ENCODE peak calls at places on chromosomes 6 and 20, in nine cellular contexts. S, L, A, K, T, D, E, Y and P are unnamed samples.

GRCh38 chr6:18155273-18155863 is at the start of gene KDM1B:
- DNase-seq in L (no peak), E (peak), K (no peak), T (peak), D (no peak), S (peak), Y (peak), A (peak), P (peak)

GRCh38 chr20:10219452-10219791 is 792 bp downstream of the SNAP25 start:
- DNase-seq in A (peak), T (peak), D (peak), K (peak), L (peak), E (no peak), S (peak), Y (peak), P (peak)

GRCh38 chr6:109947001-109947400 is 31.1 kb upstream of the GPR6 start:
- DNase-seq in A (no peak), Y (no peak), D (no peak), T (no peak), S (no peak), E (no peak), K (no peak), L (no peak), P (no peak)

GRCh38 chr6:167150815-167151557 is 6.8 kb downstream of the GPR31 start:
- DNase-seq in L (no peak), K (no peak), Y (no peak), T (no peak), D (no peak), S (no peak), A (no peak), E (no peak), P (peak)

GRCh38 chr6:55794136-55794812 is 81.1 kb downstream of the BMP5 start:
- DNase-seq in D (no peak), L (no peak), A (no peak), K (no peak), T (no peak), S (no peak), E (no peak), Y (no peak), P (no peak)

GRCh38 chr6:149220882-149221773 is 96.4 kb upstream of the TAB2 start:
- DNase-seq in A (no peak), T (no peak), K (no peak), L (no peak), S (no peak), E (no peak), Y (no peak), D (no peak), P (no peak)

GRCh38 chr6:101666256-101666655 is 272.7 kb downstream of the GRIK2 start:
- DNase-seq in D (no peak), K (no peak), Y (peak), A (no peak), L (no peak), E (peak), T (no peak), S (peak), P (no peak)

GRCh38 chr6:43670623-43670986 is 17.0 kb downstream of the MRPS18A start:
- DNase-seq in D (no peak), T (no peak), A (no peak), E (no peak), K (no peak), L (no peak), S (no peak), Y (no peak), P (no peak)

GRCh38 chr6:2818593-2818992 is 23.1 kb downstream of the SERPINB1 start:
- DNase-seq in T (no peak), S (no peak), D (no peak), A (no peak), Y (no peak), E (no peak), L (no peak), K (peak), P (no peak)

GRCh38 chr20:47952165-47952564 is 166.9 kb upstream of the SULF2 start:
- DNase-seq in L (no peak), K (no peak), E (no peak), D (no peak), Y (no peak), S (no peak), A (no peak), T (no peak), P (no peak)

GRCh38 chr6:134517145-134517658 is 199.3 kb upstream of the SGK1 start:
- DNase-seq in T (peak), K (no peak), S (peak), E (no peak), L (peak), Y (peak), A (no peak), D (no peak), P (no peak)

GRCh38 chr20:14264869-14265268 is 72.5 kb downstream of the FLRT3 start:
- DNase-seq in K (no peak), T (no peak), E (peak), S (no peak), L (no peak), D (no peak), Y (no peak), A (no peak), P (no peak)

GRCh38 chr6:113377362-113377942 is 479.7 kb upstream of the MARCKS start:
- DNase-seq in T (no peak), Y (no peak), A (no peak), E (no peak), S (no peak), K (no peak), D (no peak), L (no peak), P (no peak)

GRCh38 chr6:3398755-3399671 is 57.8 kb downstream of the SLC22A23 start:
- DNase-seq in L (no peak), E (no peak), T (no peak), S (no peak), A (no peak), K (peak), Y (no peak), D (no peak), P (no peak)

GRCh38 chr6:148761532-148761951 is 14.7 kb downstream of the UST start:
- DNase-seq in Y (peak), L (no peak), K (peak), S (no peak), E (no peak), A (no peak), D (no peak), T (no peak), P (no peak)

GRCh38 chr20:41226426-41226825 is 89.1 kb downstream of the PLCG1 start:
- DNase-seq in D (no peak), Y (no peak), S (no peak), L (no peak), T (no peak), A (no peak), K (no peak), E (no peak), P (no peak)

GRCh38 chr6:83231146-83231545 is 38.0 kb downstream of the RWDD2A start:
- DNase-seq in D (no peak), A (no peak), L (no peak), K (no peak), Y (no peak), T (no peak), S (no peak), E (peak), P (no peak)

GRCh38 chr6:24495516-24495847 is 713 bp downstream of the ALDH5A1 start:
- DNase-seq in Y (peak), A (no peak), K (peak), L (peak), D (peak), T (peak), E (no peak), S (peak), P (peak)

GRCh38 chr6:116111552-116112528 is 11.2 kb downstream of the NT5DC1 start:
- DNase-seq in S (peak), A (no peak), Y (peak), D (peak), L (no peak), K (peak), T (no peak), E (no peak), P (no peak)

GRCh38 chr6:111973897-111974639 is 79.8 kb upstream of the CCN6 start:
- DNase-seq in E (no peak), L (no peak), Y (no peak), A (no peak), K (no peak), S (no peak), D (no peak), T (no peak), P (no peak)

GRCh38 chr20:49701313-49701731 is 12.4 kb downstream of the B4GALT5 start:
- DNase-seq in S (no peak), D (no peak), E (no peak), Y (no peak), L (no peak), K (no peak), A (no peak), T (no peak), P (no peak)

GRCh38 chr6:84762220-84762940 is 2.0 kb downstream of the TBX18 start:
- DNase-seq in S (no peak), K (no peak), Y (no peak), E (no peak), T (peak), D (no peak), A (no peak), L (no peak), P (no peak)

GRCh38 chr6:107816818-107817217 is 7.3 kb downstream of the SCML4 start:
- DNase-seq in K (no peak), T (no peak), Y (no peak), L (no peak), E (no peak), S (peak), D (no peak), A (no peak), P (no peak)

GRCh38 chr6:135962731-135963130 is 111.2 kb downstream of the PDE7B start:
- DNase-seq in Y (no peak), T (no peak), D (no peak), K (no peak), A (no peak), S (no peak), L (no peak), E (no peak), P (no peak)

GRCh38 chr6:119262612-119263011 is 86.9 kb downstream of the MAN1A1 start:
- DNase-seq in D (no peak), A (no peak), L (no peak), K (no peak), S (no peak), E (no peak), T (no peak), Y (no peak), P (no peak)

GRCh38 chr6:79436232-79436631 is 101.0 kb downstream of the LCA5 start:
- DNase-seq in A (no peak), K (no peak), Y (no peak), E (no peak), L (no peak), S (no peak), D (no peak), T (no peak), P (no peak)

GRCh38 chr20:17863577-17864292 is 104.9 kb downstream of the SNX5 start:
- DNase-seq in D (no peak), E (no peak), K (peak), A (no peak), T (no peak), L (peak), S (peak), Y (peak), P (no peak)

GRCh38 chr6:1641391-1641790 is 31.7 kb downstream of the FOXC1 start:
- DNase-seq in A (no peak), E (no peak), T (no peak), S (peak), Y (peak), K (no peak), L (peak), D (no peak), P (no peak)

GRCh38 chr20:25090492-25091429 is 8.8 kb upstream of the VSX1 start:
- DNase-seq in A (peak), K (peak), S (no peak), L (no peak), Y (peak), E (no peak), T (no peak), D (no peak), P (peak)

GRCh38 chr6:35258858-35259193 is 709 bp upstream of the ZNF76 start:
- DNase-seq in T (no peak), E (no peak), D (peak), K (no peak), A (no peak), Y (no peak), L (no peak), S (peak), P (peak)

GRCh38 chr6:81995548-81996289 is 243.2 kb upstream of the TENT5A start:
- DNase-seq in L (no peak), D (no peak), S (no peak), Y (peak), K (no peak), T (no peak), A (no peak), E (no peak), P (no peak)

GRCh38 chr20:44701116-44701865 is 13.9 kb upstream of the CCN5 start:
- DNase-seq in Y (no peak), K (no peak), E (no peak), S (no peak), T (peak), D (no peak), A (no peak), L (no peak), P (no peak)

GRCh38 chr20:40603057-40603651 is 85.9 kb downstream of the MAFB start:
- DNase-seq in Y (no peak), D (no peak), K (no peak), T (no peak), A (no peak), S (no peak), E (no peak), L (no peak), P (no peak)

GRCh38 chr20:64224344-64225165 is 31.0 kb upstream of the PCMTD2 start:
- DNase-seq in A (no peak), S (no peak), E (peak), T (peak), L (no peak), Y (peak), K (no peak), D (no peak), P (no peak)

GRCh38 chr6:37696841-37697735 is 595 bp downstream of the MDGA1 start:
- DNase-seq in S (peak), L (peak), Y (peak), D (peak), T (peak), K (no peak), E (no peak), A (no peak), P (peak)

GRCh38 chr6:11791354-11792107 is 12.9 kb upstream of the ADTRP start:
- DNase-seq in E (no peak), T (no peak), Y (no peak), K (no peak), A (no peak), L (no peak), S (no peak), D (no peak), P (no peak)

GRCh38 chr20:41408131-41408789 is 41.6 kb upstream of the EMILIN3 start:
- DNase-seq in K (peak), A (no peak), Y (no peak), L (no peak), T (no peak), E (no peak), D (no peak), S (no peak), P (no peak)

GRCh38 chr6:110618591-110619267 is 142.3 kb upstream of the SLC22A16 start:
- DNase-seq in S (no peak), D (no peak), T (no peak), A (no peak), Y (no peak), L (no peak), K (peak), E (no peak), P (no peak)

GRCh38 chr6:132764370-132764769 is 6.7 kb upstream of the VNN2 start:
- DNase-seq in E (peak), K (no peak), L (no peak), A (no peak), S (peak), Y (peak), T (peak), D (no peak), P (no peak)

DNA sequence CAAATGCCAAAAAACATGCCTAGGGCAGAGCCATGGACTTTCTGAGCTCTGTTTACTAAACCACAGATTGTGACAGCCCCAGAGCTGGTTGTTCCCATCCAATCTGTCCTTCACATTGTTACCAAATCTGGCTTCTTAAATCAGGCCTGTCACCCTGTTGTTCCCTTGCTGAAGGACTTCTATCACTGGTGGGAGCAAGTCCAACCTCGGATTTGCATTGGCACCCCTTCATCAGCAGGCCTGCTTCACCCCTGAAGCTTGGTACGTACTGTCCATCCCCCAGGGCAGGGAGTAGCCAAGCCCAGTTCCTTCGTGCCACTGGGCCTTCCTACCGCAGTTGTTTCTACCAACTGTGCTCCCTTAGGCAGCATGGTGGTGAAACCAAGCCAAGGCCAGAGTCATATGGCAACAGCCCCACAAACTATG is 357.3 kb upstream of the JARID2 start:
- DNase-seq in K (no peak), E (no peak), T (peak), L (no peak), Y (no peak), S (no peak), A (no peak), D (no peak), P (no peak)
- TF ChIP-seq CTCF in K (no peak), E (no peak), T (no peak), L (no peak), Y (no peak), S (no peak), A (no peak), D (no peak), P (no peak)

GRCh38 chr20:34708621-34709043 is 4.5 kb downstream of the TP53INP2 start:
- DNase-seq in T (peak), E (no peak), D (peak), S (peak), A (peak), L (peak), K (peak), Y (peak), P (peak)
- TF ChIP-seq CTCF in T (peak), E (peak), D (peak), S (peak), A (peak), L (peak), K (peak), Y (peak), P (peak)

DNA sequence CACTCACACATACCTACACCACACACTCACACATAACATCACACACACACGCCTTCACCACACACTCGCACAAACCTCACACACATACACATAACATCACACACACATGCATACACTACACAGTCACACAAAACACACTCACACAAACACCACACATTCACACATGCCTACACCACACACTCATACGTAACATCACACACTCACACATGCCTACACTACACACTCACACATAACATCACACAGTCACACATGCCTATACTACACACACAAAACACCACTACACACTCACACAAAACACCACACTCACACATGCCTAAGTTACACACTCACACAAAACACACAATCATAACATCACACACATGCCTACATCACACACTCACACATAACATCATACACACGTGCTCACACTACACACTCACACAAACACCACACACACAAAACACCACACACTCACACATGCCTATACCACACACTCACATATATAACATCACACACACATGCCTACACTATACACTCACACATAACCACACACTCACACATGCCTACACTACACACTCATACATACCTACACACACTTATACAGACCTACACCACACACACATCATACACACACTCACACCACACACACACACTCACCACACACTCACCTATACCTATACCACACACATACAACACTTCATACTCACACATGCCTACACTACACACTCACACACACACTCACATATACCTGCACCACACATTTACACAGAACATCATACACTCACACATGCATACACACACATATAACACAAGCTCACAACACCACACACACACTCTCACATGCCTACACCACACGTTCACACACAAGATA is 383.5 kb downstream of the C6orf118 start:
- DNase-seq in S (no peak), A (no peak), E (no peak), Y (no peak), T (no peak), D (no peak), L (no peak), K (no peak), P (no peak)
- TF ChIP-seq CTCF in S (no peak), A (no peak), E (no peak), Y (no peak), T (no peak), D (no peak), L (no peak), K (no peak), P (no peak)

DNA sequence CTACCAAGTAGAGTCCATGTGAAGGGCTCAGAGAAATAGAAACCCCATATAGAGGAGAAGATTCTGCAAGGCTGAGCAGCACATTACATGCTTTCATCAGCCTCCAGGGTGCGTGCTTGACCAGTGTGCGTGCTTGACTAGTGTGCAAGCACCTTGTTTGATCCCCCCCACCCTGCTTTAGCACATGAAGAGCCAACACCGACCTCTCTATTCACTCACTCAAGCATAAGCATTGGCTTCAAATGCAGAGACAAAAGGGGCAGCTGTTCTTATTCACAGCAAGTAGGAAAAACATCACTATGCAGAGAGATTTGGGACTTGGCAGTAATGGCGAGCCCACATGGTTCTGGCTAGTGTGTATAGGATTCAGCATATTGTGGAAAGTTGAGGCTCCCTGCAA is 278.7 kb upstream of the RNF217 start:
- DNase-seq in L (no peak), Y (no peak), K (no peak), E (no peak), S (no peak), T (no peak), D (no peak), A (no peak), P (no peak)
- TF ChIP-seq CTCF in L (no peak), Y (no peak), K (no peak), E (no peak), S (no peak), T (no peak), D (no peak), A (no peak), P (no peak)

DNA sequence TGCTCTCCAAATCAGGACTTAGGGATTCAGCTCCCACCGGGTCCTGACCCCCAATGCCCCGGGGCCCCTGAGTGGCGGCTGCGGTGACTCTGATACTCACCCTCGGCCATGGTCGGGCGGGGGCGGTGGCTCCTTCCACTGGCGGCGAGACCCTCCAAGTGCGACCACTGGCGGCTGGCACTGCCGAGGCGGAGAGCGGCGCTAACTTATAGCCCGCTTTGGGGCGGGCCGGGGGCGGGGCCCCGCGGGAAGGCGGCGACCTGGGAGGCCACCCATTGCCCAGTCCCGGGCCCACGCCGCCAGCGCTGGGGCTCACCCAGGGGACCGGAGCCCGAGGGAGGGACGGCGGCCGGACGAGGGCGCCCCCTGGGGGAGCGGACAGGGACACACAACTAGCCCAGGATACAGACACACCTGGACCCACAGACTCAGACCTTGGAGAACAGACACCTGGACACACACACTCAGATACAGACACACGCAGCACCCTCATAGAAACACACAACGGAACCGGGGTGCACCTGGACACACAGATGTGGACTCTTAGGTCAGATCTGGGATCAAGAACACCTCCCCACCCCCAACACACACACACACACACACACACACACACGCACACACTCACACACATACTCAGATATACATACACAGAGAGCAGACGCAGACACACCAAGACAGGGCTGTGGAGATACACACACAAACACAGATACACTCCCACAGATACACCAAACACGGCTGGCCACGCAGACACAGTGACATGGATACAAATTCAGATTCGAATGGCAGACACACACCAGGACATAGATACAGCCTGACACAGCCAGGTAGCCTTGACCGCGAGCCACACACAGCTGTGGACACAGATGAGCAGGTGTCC is at the start of gene TGM2:
- DNase-seq in A (no peak), S (peak), Y (peak), E (no peak), T (peak), L (peak), K (peak), D (peak), P (peak)
- TF ChIP-seq CTCF in A (peak), S (peak), Y (peak), E (peak), T (peak), L (peak), K (peak), D (peak), P (peak)